ENCODE peak calls at places on chromosome 10, in seven cellular contexts. Y, R, N, H, C, L and J are unnamed samples.

GRCh38 chr10:5659702-5660528 is 6.5 kb downstream of the ASB13 start:
- DNase-seq in Y (peak), H (peak), R (peak), C (peak), L (peak), N (peak), J (peak)

GRCh38 chr10:26269754-26270153 is 53.2 kb downstream of the GAD2 start:
- DNase-seq in H (no peak), N (peak), Y (peak), R (no peak), C (peak), L (peak), J (peak)

GRCh38 chr10:116809528-116810500 is 39.5 kb upstream of the ENO4 start:
- DNase-seq in C (peak), N (peak), Y (no peak), L (peak), R (no peak), H (no peak), J (no peak)

GRCh38 chr10:11631890-11632587 is 20.6 kb upstream of the USP6NL start:
- DNase-seq in C (no peak), H (no peak), R (no peak), Y (no peak), L (no peak), N (no peak), J (no peak)

GRCh38 chr10:93820434-93820833 is 62.7 kb downstream of the LGI1 start:
- DNase-seq in R (no peak), N (no peak), C (no peak), H (no peak), L (no peak), Y (no peak), J (no peak)

GRCh38 chr10:86067436-86068050 is 299.1 kb downstream of the GRID1 start:
- DNase-seq in N (no peak), R (no peak), Y (no peak), C (no peak), L (no peak), H (no peak), J (no peak)

GRCh38 chr10:7819126-7819470 is 793 bp downstream of the TAF3 start:
- DNase-seq in R (no peak), N (peak), L (peak), H (peak), C (peak), Y (peak), J (no peak)

GRCh38 chr10:77027141-77027540 is 610.5 kb downstream of the KCNMA1 start:
- DNase-seq in C (no peak), H (no peak), Y (no peak), R (no peak), L (no peak), N (no peak), J (no peak)

GRCh38 chr10:114661212-114661611 is 3.1 kb upstream of the ABLIM1 start:
- DNase-seq in N (no peak), L (no peak), H (no peak), Y (no peak), R (no peak), C (no peak), J (no peak)

GRCh38 chr10:49331431-49331830 is 32.5 kb downstream of the C10orf71 start:
- DNase-seq in R (no peak), N (no peak), C (no peak), H (no peak), Y (no peak), L (no peak), J (no peak)

GRCh38 chr10:35933940-35934636 is 292.0 kb upstream of the FZD8 start:
- DNase-seq in H (no peak), N (no peak), Y (no peak), C (no peak), R (no peak), L (no peak), J (no peak)

GRCh38 chr10:112872728-112873127 is 77.3 kb upstream of the TCF7L2 start:
- DNase-seq in R (no peak), H (no peak), N (no peak), L (no peak), Y (no peak), C (no peak), J (no peak)

GRCh38 chr10:8873310-8873709 is 818.8 kb downstream of the GATA3 start:
- DNase-seq in R (no peak), C (no peak), Y (no peak), H (no peak), N (peak), L (no peak), J (no peak)

GRCh38 chr10:21519981-21520436 is 5.5 kb downstream of the SKIDA1 start:
- DNase-seq in N (peak), C (no peak), L (peak), H (no peak), Y (no peak), R (no peak), J (no peak)

GRCh38 chr10:79063661-79064490 is 4.9 kb upstream of the ZMIZ1 start:
- DNase-seq in R (no peak), C (no peak), Y (no peak), H (peak), L (no peak), N (no peak), J (no peak)

GRCh38 chr10:103353281-103353680 is 2.3 kb upstream of the PCGF6 start:
- DNase-seq in R (no peak), N (no peak), C (no peak), L (peak), H (no peak), Y (no peak), J (no peak)

GRCh38 chr10:78742406-78742729 is 326.4 kb upstream of the ZMIZ1 start:
- DNase-seq in R (no peak), C (no peak), H (no peak), Y (no peak), L (no peak), N (no peak), J (no peak)

GRCh38 chr10:58137813-58138212 is 129.9 kb downstream of the IPMK start:
- DNase-seq in C (no peak), Y (no peak), N (no peak), R (no peak), H (no peak), L (no peak), J (peak)

GRCh38 chr10:75860009-75860408 is 428.6 kb downstream of the LRMDA start:
- DNase-seq in Y (no peak), L (no peak), C (no peak), R (no peak), H (no peak), N (no peak), J (no peak)

GRCh38 chr10:74244097-74244685 is 93.2 kb downstream of the ADK start:
- DNase-seq in N (peak), R (no peak), L (peak), Y (peak), C (no peak), H (no peak), J (no peak)

GRCh38 chr10:119755446-119755845 is 29.6 kb downstream of the INPP5F start:
- DNase-seq in Y (no peak), C (no peak), R (no peak), H (no peak), L (peak), N (no peak), J (no peak)

GRCh38 chr10:126468876-126469643 is 80.8 kb upstream of the ADAM12 start:
- DNase-seq in R (no peak), L (peak), H (no peak), N (peak), C (no peak), Y (peak), J (no peak)

GRCh38 chr10:73413108-73413527 is 740 bp downstream of the ANXA7 start:
- DNase-seq in C (peak), H (no peak), R (no peak), L (no peak), N (no peak), Y (no peak), J (no peak)

GRCh38 chr10:86343761-86344160 is 22.8 kb downstream of the GRID1 start:
- DNase-seq in C (no peak), N (no peak), Y (no peak), R (no peak), H (peak), L (no peak), J (no peak)

GRCh38 chr10:107409517-107409916 is 245.0 kb upstream of the SORCS1 start:
- DNase-seq in R (no peak), C (no peak), H (no peak), L (peak), N (peak), Y (peak), J (peak)
- TF ChIP-seq CTCF in R (peak), C (no peak), H (peak), L (peak), N (peak), Y (no peak), J (peak)

GRCh38 chr10:101291254-101292193 is 62.3 kb upstream of the LBX1 start:
- DNase-seq in L (peak), N (peak), C (peak), R (no peak), Y (no peak), H (peak), J (no peak)
- H3K4me3 ChIP-seq in L (peak), N (peak), C (peak), R (peak), Y (peak), H (peak), J (peak)

GRCh38 chr10:71396084-71396713 is 521 bp upstream of the CDH23 start:
- DNase-seq in R (no peak), C (peak), L (peak), N (peak), Y (peak), H (peak), J (no peak)
- TF ChIP-seq CTCF in R (no peak), C (peak), L (peak), N (peak), Y (peak), H (peak), J (no peak)

DNA sequence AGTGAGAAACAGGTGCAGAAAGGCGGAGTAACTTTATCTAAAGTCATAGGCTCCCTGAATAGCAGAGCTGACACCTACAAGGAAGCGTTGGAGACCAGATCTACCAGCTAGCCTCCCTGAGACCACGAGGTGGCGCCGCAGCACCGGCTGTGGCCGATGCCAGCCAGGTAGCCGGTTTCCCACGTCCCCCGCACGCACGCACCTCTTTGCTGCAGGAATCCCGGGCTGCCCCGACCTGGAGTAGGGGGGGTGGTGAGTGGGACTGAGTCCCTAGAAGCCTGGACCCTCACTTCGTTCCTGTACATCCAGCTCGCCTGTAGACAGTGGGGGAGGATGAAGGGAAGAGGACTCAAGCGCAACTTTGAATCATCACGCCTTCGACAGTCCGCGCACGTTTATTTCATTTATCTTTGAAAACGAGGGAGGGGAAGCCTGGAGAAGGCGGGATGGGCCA is 3.7 kb downstream of the ELOVL3 start:
- DNase-seq in L (peak), N (peak), H (peak), R (no peak), C (peak), Y (peak), J (no peak)
- H3K4me3 ChIP-seq in L (peak), N (peak), H (no peak), R (peak), C (peak), Y (peak), J (peak)